ENCODE peak calls at places on chromosomes 4 and X, in eight cellular contexts. N is NCI-H2171; I is hypothalamus; O is stimulated activated CD4-positive, alpha-beta T cell treated with anti-CD3 and anti-CD28 coated beads, Interleukin-4, amount 100 ng/mL, for 48 hours; V is occipital lobe; S is stimulated activated effector memory CD8-positive, alpha-beta T cell treated with anti-CD3 and anti-CD28 coated beads, Interleukin-12 subunit alpha, Interleukin-12 subunit beta, amount 100 ng/mL, for 72 hours; R is CD8-positive, alpha-beta memory T cell; J is fibroblast of lung. E is an unnamed sample.

GRCh38 chr4:83561381-83561780 is 25.5 kb downstream of the GPAT3 start:
- DNase-seq in V (no peak), J (peak), N (no peak), R (no peak), I (no peak), O (no peak), S (no peak), E (no peak)

GRCh38 chr4:145176641-145177432 is 3.6 kb downstream of the OTUD4 start:
- DNase-seq in V (no peak), R (no peak), O (no peak), S (no peak), N (no peak), I (no peak), J (no peak), E (no peak)

GRCh38 chrX:100591256-100592051 is 6.7 kb downstream of the TNMD start:
- DNase-seq in I (no peak), N (no peak), O (no peak), J (no peak), R (no peak), V (no peak), S (no peak), E (no peak)

GRCh38 chrX:112197845-112198244 is 115.3 kb upstream of the TRPC5 start:
- DNase-seq in S (no peak), V (no peak), O (no peak), R (no peak), J (no peak), N (peak), I (no peak), E (no peak)

GRCh38 chr4:2044119-2044485 is 15.0 kb upstream of the NAT8L start:
- DNase-seq in O (no peak), S (no peak), N (no peak), R (no peak), I (no peak), J (no peak), V (no peak), E (no peak)

GRCh38 chr4:972651-973424 is 531 bp downstream of the DGKQ start:
- DNase-seq in J (no peak), S (peak), V (no peak), O (peak), R (peak), N (no peak), I (no peak), E (no peak)

GRCh38 chrX:139881130-139881529 is 51.7 kb downstream of the ATP11C start:
- DNase-seq in I (no peak), V (no peak), J (peak), N (no peak), R (no peak), S (no peak), O (no peak), E (no peak)

GRCh38 chr4:94516067-94516466 is 64.3 kb downstream of the PDLIM5 start:
- DNase-seq in S (no peak), O (no peak), R (no peak), V (no peak), N (no peak), J (peak), I (no peak), E (no peak)

GRCh38 chr4:5211274-5211852 is 160.1 kb downstream of the STK32B start:
- DNase-seq in R (no peak), S (no peak), V (no peak), J (no peak), O (no peak), I (no peak), N (no peak), E (no peak)

GRCh38 chr4:3441501-3442459 is at the start of gene HGFAC:
- DNase-seq in V (no peak), J (no peak), R (no peak), N (no peak), S (no peak), I (no peak), O (no peak), E (no peak)

GRCh38 chr4:87077834-87078585 is 142.4 kb downstream of the KLHL8 start:
- DNase-seq in N (no peak), I (no peak), J (no peak), S (no peak), R (no peak), O (no peak), V (no peak), E (no peak)

GRCh38 chr4:39259571-39260330 is 77.4 kb downstream of the WDR19 start:
- DNase-seq in O (no peak), I (no peak), S (no peak), V (no peak), R (no peak), J (peak), N (no peak), E (no peak)

GRCh38 chr4:70240192-70240591 is 2.2 kb upstream of the CSN3 start:
- DNase-seq in N (no peak), V (no peak), I (no peak), J (peak), O (no peak), S (no peak), R (no peak), E (no peak)